ENCODE peak calls at places on chromosomes 2 and 18, in four cellular contexts. I, G, W and A are unnamed samples.

GRCh38 chr2:85905891-85906290 is 17.1 kb upstream of the ST3GAL5 start:
- DNase-seq in I (no peak), G (no peak), W (no peak), A (no peak)

GRCh38 chr2:29446852-29447251 is 331.6 kb downstream of the CLIP4 start:
- DNase-seq in I (no peak), G (no peak), W (no peak), A (no peak)

GRCh38 chr2:200728630-200729029 is 83.1 kb upstream of the BZW1 start:
- DNase-seq in I (no peak), G (no peak), W (no peak), A (no peak)

GRCh38 chr18:62524443-62525200 is 1.8 kb downstream of the ZCCHC2 start:
- DNase-seq in I (peak; percentile 69), G (peak; percentile 78), W (peak; percentile 46), A (no peak)

GRCh38 chr2:206526416-206526815 is 83.1 kb downstream of the ADAM23 start:
- DNase-seq in I (no peak), G (no peak), W (no peak), A (no peak)

GRCh38 chr2:26675651-26676255 is 16.8 kb upstream of the KCNK3 start:
- DNase-seq in I (no peak), G (no peak), W (no peak), A (no peak)

GRCh38 chr2:84735383-84735782 is 145.5 kb downstream of the TRABD2A start:
- DNase-seq in I (no peak), G (no peak), W (no peak), A (no peak)

GRCh38 chr2:134056226-134056625 is 197.6 kb upstream of the MGAT5 start:
- DNase-seq in I (no peak), G (no peak), W (no peak), A (no peak)

GRCh38 chr2:166074430-166074829 is 53.4 kb downstream of the SCN1A start:
- DNase-seq in I (no peak), G (no peak), W (no peak), A (no peak)

GRCh38 chr18:3585656-3586509 is 135.9 kb downstream of the TGIF1 start:
- DNase-seq in I (peak; percentile 48), G (peak; percentile 92), W (peak; percentile 91), A (peak; percentile 52)

GRCh38 chr2:4673025-4673489 is 969.7 kb downstream of the DCDC2C start:
- DNase-seq in I (no peak), G (no peak), W (no peak), A (no peak)

GRCh38 chr2:217478831-217479435 is 523.9 kb downstream of the TNS1 start:
- DNase-seq in I (no peak), G (no peak), W (no peak), A (no peak)

GRCh38 chr18:6132751-6133368 is 237.5 kb upstream of the TMEM200C start:
- DNase-seq in I (no peak), G (no peak), W (no peak), A (no peak)